ENCODE peak calls at places on chromosomes 3 and 15, in ten cellular contexts. D is AG20443, A is right cardiac atrium, C is RPMI7951, X is MM.1S, O is posterior cingulate gyrus, F is AG04450, M is choroid plexus epithelial cell, P is OCI-LY7, Z is A172. L is an unnamed sample.
A peak's percentile ranks its signal among the peaks of the same experiment; 100 is the strongest.

GRCh38 chr3:169390741-169391300 is 272.7 kb downstream of the MECOM start:
- DNase-seq in D (no peak), A (no peak), C (no peak), X (no peak), O (no peak), F (no peak), M (peak; percentile 26), P (no peak), Z (no peak), L (no peak)

GRCh38 chr3:1798711-1799410 is 299.8 kb upstream of the CNTN4 start:
- DNase-seq in D (no peak), A (no peak), C (no peak), X (no peak), O (no peak), F (no peak), M (no peak), P (no peak), Z (no peak), L (no peak)

GRCh38 chr3:51358981-51359380 is 26.1 kb upstream of the MANF start:
- DNase-seq in D (no peak), A (no peak), C (no peak), X (no peak), O (no peak), F (no peak), M (no peak), P (no peak), Z (no peak), L (no peak)

GRCh38 chr3:193879099-193879863 is 256.7 kb upstream of the HES1 start:
- DNase-seq in D (no peak), A (no peak), C (no peak), X (no peak), O (no peak), F (no peak), M (no peak), P (peak; percentile 48), Z (no peak), L (no peak)

GRCh38 chr3:153127788-153128187 is 34.2 kb upstream of the RAP2B start:
- DNase-seq in D (no peak), A (no peak), C (no peak), X (no peak), O (no peak), F (no peak), M (no peak), P (no peak), Z (no peak), L (no peak)

GRCh38 chr15:39287322-39288195 is 293.3 kb upstream of the THBS1 start:
- DNase-seq in D (no peak), A (no peak), C (peak; percentile 83), X (no peak), O (no peak), F (no peak), M (peak; percentile 24), P (no peak), Z (peak; percentile 56), L (peak; percentile 16)

GRCh38 chr3:83934208-83935150 is 1024.3 kb upstream of the CADM2 start:
- DNase-seq in D (no peak), A (no peak), C (no peak), X (peak; percentile 76), O (no peak), F (no peak), M (peak; percentile 34), P (no peak), Z (peak; percentile 71), L (no peak)

GRCh38 chr3:150073031-150073430 is 102.3 kb upstream of the PFN2 start:
- DNase-seq in D (no peak), A (no peak), C (no peak), X (no peak), O (no peak), F (no peak), M (no peak), P (no peak), Z (peak; percentile 32), L (no peak)

GRCh38 chr15:40050788-40051615 is 12.0 kb upstream of the SRP14 start:
- DNase-seq in D (no peak), A (no peak), C (peak; percentile 49), X (no peak), O (no peak), F (no peak), M (peak; percentile 20), P (no peak), Z (no peak), L (no peak)

GRCh38 chr3:134373942-134374790 is at the start of gene AMOTL2:
- DNase-seq in D (peak; percentile 98), A (peak; percentile 94), C (peak; percentile 96), X (peak; percentile 68), O (peak; percentile 73), F (peak; percentile 95), M (peak; percentile 98), P (no peak), Z (peak; percentile 97), L (peak; percentile 91)

GRCh38 chr3:12444582-12445468 is 39.5 kb upstream of the TSEN2 start:
- DNase-seq in D (no peak), A (peak; percentile 66), C (peak; percentile 91), X (no peak), O (no peak), F (no peak), M (peak; percentile 57), P (no peak), Z (peak; percentile 96), L (peak; percentile 91)